ENCODE peak calls at places on chromosomes 4 and X, in seven cellular contexts. X is mesenchymal stem cell, B is IMR-90, C is mesendoderm, E is neuronal stem cell, A is H1, I is trophoblast cell. J is an unnamed sample.

GRCh38 chrX:1449581-1450149 is 3.0 kb downstream of the ASMTL start:
- DNase-seq in C (no peak), E (no peak), B (no peak), I (no peak), A (no peak), X (no peak), J (peak)

GRCh38 chrX:38212246-38212645 is 8.4 kb downstream of the SRPX start:
- DNase-seq in I (no peak), A (no peak), C (no peak), X (no peak), E (no peak), B (peak), J (no peak)

GRCh38 chr4:88697113-88697512 is 516 bp downstream of the NAP1L5 start:
- DNase-seq in C (no peak), I (no peak), A (no peak), E (no peak), X (peak), B (peak), J (no peak)

GRCh38 chrX:34580069-34580468 is 77.0 kb downstream of the TMEM47 start:
- DNase-seq in I (no peak), B (no peak), X (no peak), E (no peak), A (no peak), C (no peak), J (no peak)

GRCh38 chr4:22498866-22499265 is 17.0 kb downstream of the ADGRA3 start:
- DNase-seq in X (no peak), A (no peak), C (peak), E (no peak), B (no peak), I (no peak), J (no peak)

GRCh38 chrX:18698762-18699650 is 8.4 kb upstream of the PPEF1 start:
- DNase-seq in I (no peak), B (no peak), E (no peak), X (no peak), C (no peak), A (no peak), J (no peak)

GRCh38 chrX:66200855-66201795 is 37.1 kb downstream of the HEPH start:
- DNase-seq in X (peak), B (peak), E (no peak), C (no peak), A (no peak), I (no peak), J (no peak)

GRCh38 chrX:479273-479981 is 92.7 kb upstream of the PPP2R3B start:
- DNase-seq in A (no peak), C (no peak), B (no peak), E (no peak), I (no peak), X (no peak), J (no peak)

GRCh38 chr4:4852591-4853362 is 6.7 kb upstream of the MSX1 start:
- DNase-seq in C (peak), I (peak), B (peak), A (no peak), E (no peak), X (peak), J (peak)

GRCh38 chrX:47936940-47937317 is 66.9 kb downstream of the ZNF182 start:
- DNase-seq in C (no peak), A (no peak), I (no peak), X (no peak), B (no peak), E (no peak), J (no peak)

DNA sequence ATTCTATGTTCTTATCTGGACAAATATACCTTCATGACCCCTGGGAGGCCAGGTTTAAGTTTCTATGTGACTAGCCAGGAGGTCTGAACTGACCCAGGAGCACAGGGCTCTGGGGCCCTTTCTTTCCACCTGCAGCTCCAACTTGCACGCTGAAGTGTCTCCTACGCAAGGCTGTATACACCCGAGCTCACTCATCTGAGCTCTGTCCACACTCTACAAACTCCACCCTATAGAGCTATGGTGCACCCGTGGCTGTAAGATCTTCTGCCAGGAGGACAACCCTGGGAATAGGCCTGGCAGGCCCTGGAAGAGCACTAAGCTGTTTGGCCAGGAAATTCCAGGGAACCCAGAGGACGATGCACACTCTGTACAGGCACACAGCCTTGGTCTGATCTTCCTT is 60.6 kb upstream of the ATOH1 start:
- DNase-seq in C (no peak), A (no peak), I (no peak), E (no peak), B (no peak), X (no peak), J (no peak)
- H2BK5ac ChIP-seq in C (no peak), A (no peak), I (no peak), E (no peak), B (no peak), X (no peak), J (no peak)

GRCh38 chrX:123186796-123187195 is 2.7 kb downstream of the GRIA3 start:
- DNase-seq in X (no peak), A (no peak), C (no peak), B (no peak), E (no peak), I (no peak), J (no peak)
- H2BK5ac ChIP-seq in X (no peak), A (no peak), C (no peak), B (no peak), E (no peak), I (no peak), J (no peak)

DNA sequence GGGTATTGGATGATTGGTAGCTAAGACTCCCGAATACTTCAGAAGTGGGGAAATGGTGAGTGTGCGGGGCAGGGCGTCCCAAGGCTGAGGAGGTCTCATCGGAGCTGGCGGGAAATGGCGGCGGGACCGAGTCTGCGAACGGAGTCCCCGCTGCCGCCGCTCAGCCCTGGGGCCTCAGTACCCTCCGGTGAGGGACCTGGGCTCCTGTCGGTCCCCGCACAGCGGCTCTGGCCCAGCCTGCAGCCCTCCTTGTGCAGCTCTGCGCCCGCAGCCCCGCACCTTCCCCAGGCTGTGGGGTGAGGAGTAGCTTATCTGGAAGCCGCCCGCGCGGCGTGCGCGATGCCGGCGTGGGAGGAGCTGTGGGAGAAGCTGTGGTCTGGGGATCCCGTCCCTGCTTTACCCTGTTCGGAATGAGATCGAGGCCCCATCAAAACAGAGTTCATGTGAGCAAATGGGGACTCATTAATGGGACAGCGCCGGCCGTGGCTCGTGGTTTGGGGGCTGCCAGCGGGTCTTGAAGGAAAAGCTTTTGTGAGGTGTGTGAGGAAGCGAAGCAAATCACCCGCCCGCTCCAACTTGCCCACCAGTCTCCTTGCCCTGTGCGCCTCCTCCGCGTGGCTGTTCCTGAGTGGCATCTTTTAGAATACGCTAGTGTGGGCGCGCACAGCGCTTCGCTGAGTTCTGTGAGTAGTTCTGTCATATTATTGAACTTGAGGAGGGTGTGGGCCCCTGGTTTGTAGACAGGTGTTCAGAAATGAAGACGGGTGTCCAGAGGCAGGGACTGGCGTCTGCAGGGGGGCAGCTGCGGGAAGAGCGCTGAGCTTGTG is 531 bp downstream of the ZNF141 start:
- DNase-seq in E (no peak), A (no peak), X (peak), I (peak), B (peak), C (no peak), J (no peak)
- H2BK5ac ChIP-seq in E (no peak), A (no peak), X (no peak), I (no peak), B (peak), C (no peak), J (no peak)

DNA sequence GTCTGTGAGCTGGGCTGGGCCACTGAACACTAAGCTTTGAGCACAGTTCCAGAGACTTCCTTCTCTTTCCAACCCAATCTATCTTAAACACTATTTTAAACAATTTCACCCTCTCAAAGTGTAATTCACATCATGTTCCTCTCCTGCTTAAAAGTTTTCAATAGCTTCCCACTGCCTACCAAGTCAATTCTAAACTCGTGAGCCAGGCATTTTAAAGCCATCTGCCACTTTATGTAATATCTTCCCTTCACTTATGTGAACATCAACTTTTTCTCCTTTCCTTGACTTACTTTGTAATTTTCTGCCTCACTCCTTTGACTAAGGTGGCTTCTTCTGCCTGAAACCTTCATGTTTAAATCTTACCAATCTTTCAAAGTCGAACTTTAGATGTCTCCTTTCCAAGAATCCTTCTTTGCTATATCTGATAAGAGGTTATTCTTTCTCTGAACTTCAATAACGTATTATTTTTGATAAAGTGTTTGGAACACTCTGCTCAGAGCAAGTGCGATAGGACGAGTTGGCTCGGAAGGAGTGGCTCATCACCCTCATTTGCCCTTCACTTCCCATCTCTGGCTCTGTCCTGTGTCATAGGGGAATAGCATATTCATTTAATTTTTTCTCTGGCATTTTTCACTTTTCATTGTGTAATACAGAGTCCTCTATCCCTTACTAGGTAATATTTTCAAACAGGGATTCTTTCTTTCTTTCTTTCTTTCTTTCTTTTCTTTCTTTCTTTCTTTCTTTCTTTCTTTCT is 13.0 kb upstream of the SPARCL1 start:
- DNase-seq in E (no peak), A (no peak), B (no peak), C (no peak), I (no peak), X (no peak), J (no peak)
- H2BK5ac ChIP-seq in E (no peak), A (no peak), B (no peak), C (no peak), I (no peak), X (no peak), J (no peak)

GRCh38 chr4:176438401-176438800 is 118.6 kb downstream of the SPCS3 start:
- DNase-seq in A (no peak), B (no peak), C (no peak), I (no peak), X (no peak), E (no peak), J (no peak)
- H2BK5ac ChIP-seq in A (no peak), B (no peak), C (no peak), I (no peak), X (no peak), E (no peak), J (no peak)

DNA sequence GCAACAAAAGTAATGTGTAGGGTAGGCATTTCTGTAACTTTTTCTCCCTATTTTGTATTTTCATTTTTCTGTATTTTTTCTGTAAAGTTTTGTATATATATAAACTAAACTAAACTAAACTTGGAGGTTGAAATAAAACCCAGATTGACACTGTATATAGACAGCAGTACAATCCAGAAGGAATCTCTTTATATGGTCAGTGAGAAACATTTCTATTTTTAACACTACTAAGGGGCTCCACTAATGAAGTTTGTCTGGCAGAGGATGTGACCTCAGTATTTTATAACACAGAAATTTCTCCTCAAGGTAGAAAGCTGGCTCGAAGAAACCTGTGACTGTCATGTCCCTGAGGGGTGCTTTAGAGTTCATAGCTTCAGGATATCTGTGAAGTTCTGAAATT is 959.2 kb downstream of the ADGRL3 start:
- DNase-seq in I (no peak), B (no peak), A (no peak), E (no peak), C (no peak), X (no peak), J (no peak)
- H2BK5ac ChIP-seq in I (no peak), B (no peak), A (no peak), E (no peak), C (no peak), X (no peak), J (no peak)

GRCh38 chr4:107888237-107888636 is 43.1 kb upstream of the CYP2U1 start:
- DNase-seq in E (peak), X (no peak), B (no peak), C (peak), I (no peak), A (no peak), J (no peak)

GRCh38 chr4:107891299-107891698 is 40.0 kb upstream of the CYP2U1 start:
- DNase-seq in C (no peak), B (no peak), X (no peak), E (no peak), A (no peak), I (no peak), J (no peak)

GRCh38 chr4:107890779-107891178 is 40.6 kb upstream of the CYP2U1 start:
- DNase-seq in B (no peak), C (no peak), X (no peak), A (peak), I (no peak), E (no peak), J (no peak)

DNA sequence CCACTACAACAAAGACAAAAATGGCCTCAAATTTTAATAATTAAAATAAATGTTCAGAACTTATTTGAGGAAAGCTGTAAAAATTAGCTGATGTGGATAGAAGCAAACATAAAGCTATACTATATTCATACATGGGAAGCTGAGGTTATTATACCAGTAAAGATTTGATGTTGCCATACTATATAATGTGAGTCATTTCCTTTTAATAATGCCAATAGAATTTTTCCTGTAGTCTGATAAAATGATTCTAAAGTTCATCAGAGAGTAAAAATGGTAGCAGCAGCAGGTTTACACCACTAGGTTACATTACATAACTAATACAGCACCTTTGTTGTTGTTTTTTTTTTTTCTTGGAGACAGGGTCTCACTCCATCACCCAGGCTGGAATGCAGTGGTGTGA is 45.5 kb upstream of the CYP2U1 start:
- DNase-seq in I (no peak), E (no peak), B (no peak), C (no peak), A (no peak), X (no peak), J (no peak)
- H2BK5ac ChIP-seq in I (no peak), E (no peak), B (no peak), C (no peak), A (no peak), X (no peak), J (no peak)

GRCh38 chrX:125407314-125407713 is 87.6 kb downstream of the TEX13C start:
- DNase-seq in C (no peak), E (no peak), A (no peak), B (no peak), I (no peak), X (no peak), J (no peak)

GRCh38 chrX:125405339-125405738 is 85.7 kb downstream of the TEX13C start:
- DNase-seq in E (no peak), B (no peak), X (no peak), A (no peak), I (no peak), C (no peak), J (no peak)

GRCh38 chrX:125398959-125399440 is 79.3 kb downstream of the TEX13C start:
- DNase-seq in E (no peak), B (no peak), C (no peak), X (no peak), I (no peak), A (no peak), J (no peak)

GRCh38 chrX:125402807-125403206 is 83.1 kb downstream of the TEX13C start:
- DNase-seq in C (no peak), E (no peak), B (no peak), A (no peak), I (no peak), X (no peak), J (no peak)

GRCh38 chrX:125404667-125405160 is 85.0 kb downstream of the TEX13C start:
- DNase-seq in B (no peak), A (no peak), X (no peak), I (no peak), E (no peak), C (no peak), J (no peak)
- H2BK5ac ChIP-seq in B (no peak), A (no peak), X (no peak), I (no peak), E (no peak), C (no peak), J (no peak)

DNA sequence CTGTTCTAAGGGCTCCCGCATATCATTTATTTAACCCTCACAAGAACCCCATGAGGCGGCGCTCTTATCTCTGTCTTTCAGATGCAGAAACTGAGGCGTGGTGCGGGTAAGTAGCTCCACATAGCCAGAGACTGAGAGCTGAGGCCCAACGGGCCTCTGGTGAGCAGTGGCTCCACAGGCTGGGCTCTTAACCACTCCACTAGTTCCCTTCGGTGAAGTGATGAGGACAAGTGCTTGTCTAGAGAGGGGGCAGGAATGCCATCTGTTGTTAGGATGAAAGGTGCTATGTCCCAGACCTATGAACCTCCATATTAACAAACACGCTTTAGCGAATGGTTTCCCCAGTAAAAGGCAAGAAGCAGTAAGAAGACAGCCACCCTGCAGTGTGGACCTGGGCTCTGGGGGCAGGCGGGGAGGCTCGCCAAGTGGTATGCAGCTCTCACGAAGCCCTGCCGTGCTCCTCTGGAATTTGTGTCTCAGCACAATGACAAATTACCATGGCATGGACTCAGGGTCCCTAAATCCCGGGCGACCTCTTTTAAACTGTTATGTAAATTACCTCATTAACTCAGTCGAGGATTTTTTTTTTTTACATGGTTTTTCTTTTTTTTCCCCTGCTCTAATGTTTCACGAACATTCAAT is 20.9 kb upstream of the S100G start:
- DNase-seq in C (peak), I (no peak), A (no peak), E (peak), B (no peak), X (no peak), J (peak)
- H2BK5ac ChIP-seq in C (no peak), I (no peak), A (no peak), E (no peak), B (no peak), X (no peak), J (no peak)

GRCh38 chr4:161827013-161827412 is 336.8 kb downstream of the FSTL5 start:
- DNase-seq in A (no peak), I (no peak), B (no peak), E (no peak), C (peak), X (no peak), J (peak)
- H2BK5ac ChIP-seq in A (no peak), I (no peak), B (no peak), E (no peak), C (no peak), X (no peak), J (no peak)

J was measured in H9.